ENCODE peak calls at places on chromosomes 3 and 15, in ten cellular contexts. G is A549, S is Peyer's patch, H is thyroid gland, P is tibial nerve, F is IMR-90, M is endothelial cell of umbilical vein, I is GM12878, N is HepG2, C is uterus. Y is an unnamed sample.
A peak's percentile ranks its signal among the peaks of the same experiment; 100 is the strongest.

GRCh38 chr15:45829336-45830153 is 194.7 kb downstream of the SQOR start:
- DNase-seq in G (no peak), S (peak; percentile 52), H (no peak), P (no peak), F (no peak), M (no peak), I (no peak), N (no peak), C (no peak), Y (no peak)

GRCh38 chr15:35932541-35932940 is 386.6 kb upstream of the DPH6 start:
- DNase-seq in G (no peak), S (no peak), H (no peak), P (no peak), F (peak; percentile 17), M (no peak), I (no peak), N (no peak), C (no peak), Y (no peak)

GRCh38 chr3:148856404-148856803 is 8.7 kb upstream of the CPA3 start:
- DNase-seq in G (no peak), S (no peak), H (no peak), P (no peak), F (no peak), M (no peak), I (no peak), N (no peak), C (peak; percentile 16), Y (no peak)

GRCh38 chr3:124878561-124879394 is 8.4 kb downstream of the ITGB5 start:
- DNase-seq in G (peak; percentile 98), S (peak; percentile 53), H (no peak), P (peak; percentile 48), F (peak; percentile 95), M (peak; percentile 94), I (no peak), N (peak; percentile 93), C (peak; percentile 62), Y (no peak)

GRCh38 chr3:159947220-159947619 is 41.4 kb upstream of the IL12A start:
- DNase-seq in G (no peak), S (no peak), H (no peak), P (no peak), F (peak; percentile 94), M (peak; percentile 9), I (no peak), N (no peak), C (no peak), Y (no peak)

GRCh38 chr15:83598031-83598430 is 55.9 kb upstream of the ADAMTSL3 start:
- DNase-seq in G (no peak), S (no peak), H (peak; percentile 87), P (no peak), F (no peak), M (no peak), I (no peak), N (no peak), C (no peak), Y (no peak)

GRCh38 chr3:58009026-58009748 is 965 bp downstream of the FLNB start:
- DNase-seq in G (no peak), S (peak; percentile 82), H (peak; percentile 47), P (no peak), F (no peak), M (no peak), I (no peak), N (no peak), C (no peak), Y (peak; percentile 87)

GRCh38 chr15:78977091-78977571 is 32.3 kb upstream of the CTSH start:
- DNase-seq in G (no peak), S (no peak), H (no peak), P (no peak), F (no peak), M (no peak), I (peak; percentile 91), N (no peak), C (no peak), Y (no peak)

GRCh38 chr3:154955907-154956533 is 124.1 kb upstream of the MME start:
- DNase-seq in G (no peak), S (no peak), H (no peak), P (no peak), F (no peak), M (peak; percentile 62), I (no peak), N (no peak), C (no peak), Y (no peak)

GRCh38 chr3:49568965-49569364 is 14.7 kb downstream of the BSN start:
- DNase-seq in G (no peak), S (no peak), H (peak; percentile 36), P (no peak), F (no peak), M (no peak), I (no peak), N (no peak), C (no peak), Y (no peak)

GRCh38 chr3:107216711-107217110 is 160.5 kb upstream of the CCDC54 start:
- DNase-seq in G (no peak), S (no peak), H (no peak), P (peak; percentile 18), F (peak; percentile 91), M (no peak), I (no peak), N (no peak), C (no peak), Y (no peak)

GRCh38 chr3:84125201-84125721 is 833.5 kb upstream of the CADM2 start:
- DNase-seq in G (no peak), S (no peak), H (no peak), P (no peak), F (no peak), M (no peak), I (no peak), N (no peak), C (no peak), Y (peak; percentile 54)

GRCh38 chr15:68372291-68372811 is 59.6 kb downstream of the ITGA11 start:
- DNase-seq in G (peak; percentile 46), S (no peak), H (peak; percentile 47), P (no peak), F (no peak), M (peak; percentile 53), I (no peak), N (peak; percentile 16), C (peak; percentile 16), Y (no peak)

DNA sequence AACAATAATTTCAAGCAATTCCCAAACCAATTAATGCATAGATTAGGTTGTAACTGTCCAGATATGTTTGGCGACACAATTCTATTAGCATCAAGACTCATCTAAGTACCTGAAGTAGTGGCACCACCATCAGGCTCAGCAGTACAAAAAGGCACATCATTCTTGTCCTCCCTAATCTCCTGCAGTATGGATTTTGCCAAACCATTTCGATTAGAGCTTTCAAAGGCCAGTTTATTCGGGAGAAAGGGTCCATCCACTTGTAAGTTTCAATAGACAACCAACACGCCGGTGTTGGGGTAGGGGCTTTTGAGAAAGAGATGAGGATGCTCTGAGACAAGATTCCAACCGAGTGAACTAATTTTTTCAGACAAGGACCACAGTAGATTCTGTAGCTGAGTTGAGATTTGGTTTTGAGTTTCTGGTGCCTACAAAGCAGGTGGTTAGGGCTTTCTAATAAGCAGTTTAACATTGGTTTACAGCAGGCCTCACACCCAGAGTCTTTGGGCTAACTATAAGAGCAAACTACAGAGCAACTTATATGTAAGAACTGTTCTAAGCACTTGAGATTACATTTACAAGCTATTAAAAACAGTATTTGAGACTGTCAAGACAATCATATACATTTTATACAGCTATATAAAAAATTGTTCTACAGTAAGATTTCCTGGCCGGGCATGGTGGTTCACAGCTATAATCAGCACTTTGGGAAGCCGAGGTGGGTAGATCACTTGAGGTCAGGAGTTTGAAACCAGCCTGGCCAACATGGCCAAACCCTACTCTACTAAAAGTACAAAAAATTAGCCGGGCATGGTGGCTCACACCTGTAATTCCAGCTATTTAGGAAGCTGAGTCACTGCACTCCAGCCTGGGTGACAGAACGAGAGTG is 4.5 kb downstream of the RPL22L1 start:
- DNase-seq in G (peak; percentile 6), S (no peak), H (no peak), P (no peak), F (no peak), M (no peak), I (no peak), N (peak; percentile 18), C (no peak), Y (no peak)
- TF ChIP-seq POLR2A in G (no peak), S (no peak), H (no peak), P (no peak), F (peak; percentile 42), M (peak; percentile 72), I (no peak), N (peak; percentile 69), C (no peak), Y (no peak)

GRCh38 chr3:69099576-69099975 is 14.8 kb downstream of the ARL6IP5 start:
- DNase-seq in G (no peak), S (no peak), H (no peak), P (no peak), F (no peak), M (no peak), I (no peak), N (no peak), C (no peak), Y (no peak)
- H3K4me1 ChIP-seq in G (no peaks in the 10 kb centered on the region), S (peaks cover under 1% of the 10 kb centered on the region), H (peaks cover 18% of the 10 kb centered on the region), P (no peaks in the 10 kb centered on the region), F (peaks cover 2% of the 10 kb centered on the region), M (peaks cover 6% of the 10 kb centered on the region), I (peaks cover 14% of the 10 kb centered on the region), N (no peaks in the 10 kb centered on the region), C (no peaks in the 10 kb centered on the region), Y (peaks cover 5% of the 10 kb centered on the region)

GRCh38 chr3:51391566-51392300 is 648 bp downstream of the RBM15B start:
- DNase-seq in G (no peak), S (no peak), H (peak; percentile 23), P (no peak), F (peak; percentile 28), M (peak; percentile 50), I (no peak), N (no peak), C (no peak), Y (peak; percentile 92)

GRCh38 chr3:51390600-51391074 is 448 bp upstream of the RBM15B start:
- DNase-seq in G (no peak), S (no peak), H (no peak), P (no peak), F (no peak), M (no peak), I (no peak), N (no peak), C (no peak), Y (no peak)

GRCh38 chr3:51389423-51390183 is 1.5 kb upstream of the RBM15B start:
- DNase-seq in G (peak; percentile 54), S (peak; percentile 65), H (peak; percentile 37), P (peak; percentile 32), F (peak; percentile 50), M (peak; percentile 53), I (no peak), N (peak; percentile 42), C (no peak), Y (peak; percentile 84)

GRCh38 chr3:51391075-51391565 is at the start of gene RBM15B:
- DNase-seq in G (peak; percentile 95), S (peak; percentile 99), H (peak; percentile 98), P (peak; percentile 92), F (peak; percentile 96), M (peak; percentile 96), I (peak; percentile 80), N (peak; percentile 90), C (peak; percentile 96), Y (peak; percentile 100)

GRCh38 chr3:51390186-51390585 is 899 bp upstream of the RBM15B start:
- DNase-seq in G (no peak), S (no peak), H (no peak), P (no peak), F (no peak), M (no peak), I (no peak), N (no peak), C (no peak), Y (no peak)
- H3K4me3 ChIP-seq in G (no peak overlapping the region), S (no peak overlapping the region), H (no peak overlapping the region), P (no peak overlapping the region), F (no peak overlapping the region), M (no peak overlapping the region), I (peak overlapping the region; percentile 51), N (peak overlapping the region; percentile 66), C (no peak overlapping the region), Y (peak overlapping the region; percentile 65)

GRCh38 chr15:100372695-100373036 is 30.9 kb upstream of the ADAMTS17 start:
- DNase-seq in G (no peak), S (no peak), H (no peak), P (no peak), F (no peak), M (no peak), I (no peak), N (no peak), C (peak; percentile 71), Y (no peak)
- TF ChIP-seq POLR2A in G (no peak), S (no peak), H (no peak), P (no peak), F (no peak), M (no peak), I (no peak), N (no peak), C (no peak), Y (no peak)

Y was measured in spleen.